ENCODE peak calls at places on chromosome 16, in seven cellular contexts. A is transverse colon; R is CD8-positive, alpha-beta memory T cell; D is lower lobe of right lung; E is stomach; O is SK-N-SH; C is A549. B is an unnamed sample.

GRCh38 chr16:73033271-73033998 is 14.5 kb downstream of the ZFHX3 start:
- DNase-seq in A (no peak), C (no peak), E (no peak), D (no peak), R (no peak), O (no peak), B (peak; percentile 90)

GRCh38 chr16:70685061-70685937 is 554 bp downstream of the MTSS2 start:
- DNase-seq in A (no peak), R (no peak), D (no peak), O (peak; percentile 78), C (no peak), E (no peak), B (no peak)

GRCh38 chr16:81625544-81626152 is 153.4 kb upstream of the PLCG2 start:
- DNase-seq in E (peak; percentile 77), D (peak; percentile 64), O (no peak), R (no peak), A (peak; percentile 35), C (no peak), B (no peak)

GRCh38 chr16:50306287-50306686 is 39.9 kb downstream of the ADCY7 start:
- DNase-seq in D (no peak), A (no peak), C (no peak), O (peak; percentile 14), E (peak; percentile 17), R (no peak), B (no peak)

GRCh38 chr16:88412766-88413165 is 30.0 kb downstream of the ZNF469 start:
- DNase-seq in C (no peak), R (no peak), A (no peak), D (no peak), O (no peak), E (no peak), B (no peak)

GRCh38 chr16:2702871-2703745 is 16.9 kb downstream of the PRSS27 start:
- DNase-seq in A (no peak), C (no peak), O (no peak), R (no peak), D (no peak), E (peak; percentile 71), B (no peak)

GRCh38 chr16:31477220-31478216 is 5.4 kb upstream of the SLC5A2 start:
- DNase-seq in O (no peak), E (peak; percentile 86), D (peak; percentile 90), C (peak; percentile 21), A (peak; percentile 92), R (peak; percentile 46), B (no peak)

GRCh38 chr16:89322381-89323119 is 105.0 kb downstream of the ZNF778 start:
- DNase-seq in D (peak; percentile 82), C (peak; percentile 60), O (peak; percentile 72), A (no peak), R (no peak), E (no peak), B (peak; percentile 56)

GRCh38 chr16:19135201-19135838 is 21.6 kb downstream of the ITPRIPL2 start:
- DNase-seq in O (no peak), R (no peak), D (no peak), A (no peak), E (no peak), C (no peak), B (no peak)

GRCh38 chr16:3645504-3646347 is 8.8 kb upstream of the DNASE1 start:
- DNase-seq in C (no peak), E (peak; percentile 17), A (no peak), R (no peak), O (no peak), D (no peak), B (peak; percentile 68)

GRCh38 chr16:89191033-89191900 is 9.1 kb downstream of the SLC22A31 start:
- DNase-seq in C (no peak), R (no peak), E (no peak), A (no peak), D (peak; percentile 52), O (peak; percentile 40), B (no peak)

GRCh38 chr16:64012166-64012565 is 1109.7 kb downstream of the CDH11 start:
- DNase-seq in D (no peak), O (no peak), C (no peak), R (no peak), E (no peak), A (no peak), B (no peak)

GRCh38 chr16:54180421-54181359 is 105.9 kb downstream of the IRX3 start:
- DNase-seq in R (no peak), A (no peak), O (no peak), E (no peak), D (no peak), C (peak; percentile 33), B (no peak)

GRCh38 chr16:67525176-67525860 is 3.3 kb upstream of the RIPOR1 start:
- DNase-seq in C (no peak), E (no peak), R (no peak), A (no peak), O (no peak), D (no peak), B (no peak)

GRCh38 chr16:63365665-63366064 is 1329.4 kb upstream of the CDH8 start:
- DNase-seq in A (no peak), R (no peak), E (no peak), O (no peak), C (no peak), D (no peak), B (no peak)

GRCh38 chr16:50696575-50697420 is 3.4 kb downstream of the NOD2 start:
- DNase-seq in E (peak; percentile 77), D (peak; percentile 93), R (peak; percentile 53), A (peak; percentile 91), C (peak; percentile 52), O (no peak), B (no peak)

GRCh38 chr16:77387075-77387474 is 47.8 kb downstream of the ADAMTS18 start:
- DNase-seq in R (no peak), E (no peak), D (no peak), C (no peak), A (no peak), O (no peak), B (no peak)

GRCh38 chr16:84084570-84085270 is 32.0 kb downstream of the MBTPS1 start:
- DNase-seq in E (peak; percentile 76), D (peak; percentile 70), C (peak; percentile 79), O (peak; percentile 84), A (peak; percentile 74), R (peak; percentile 50), B (peak; percentile 71)

GRCh38 chr16:31451681-31452351 is 7.5 kb upstream of the ARMC5 start:
- DNase-seq in A (no peak), R (no peak), E (peak; percentile 56), C (peak; percentile 85), D (no peak), O (peak; percentile 77), B (no peak)

GRCh38 chr16:87156195-87156594 is 161.0 kb downstream of the C16orf95 start:
- DNase-seq in C (no peak), E (no peak), A (no peak), R (no peak), O (no peak), D (no peak), B (no peak)

DNA sequence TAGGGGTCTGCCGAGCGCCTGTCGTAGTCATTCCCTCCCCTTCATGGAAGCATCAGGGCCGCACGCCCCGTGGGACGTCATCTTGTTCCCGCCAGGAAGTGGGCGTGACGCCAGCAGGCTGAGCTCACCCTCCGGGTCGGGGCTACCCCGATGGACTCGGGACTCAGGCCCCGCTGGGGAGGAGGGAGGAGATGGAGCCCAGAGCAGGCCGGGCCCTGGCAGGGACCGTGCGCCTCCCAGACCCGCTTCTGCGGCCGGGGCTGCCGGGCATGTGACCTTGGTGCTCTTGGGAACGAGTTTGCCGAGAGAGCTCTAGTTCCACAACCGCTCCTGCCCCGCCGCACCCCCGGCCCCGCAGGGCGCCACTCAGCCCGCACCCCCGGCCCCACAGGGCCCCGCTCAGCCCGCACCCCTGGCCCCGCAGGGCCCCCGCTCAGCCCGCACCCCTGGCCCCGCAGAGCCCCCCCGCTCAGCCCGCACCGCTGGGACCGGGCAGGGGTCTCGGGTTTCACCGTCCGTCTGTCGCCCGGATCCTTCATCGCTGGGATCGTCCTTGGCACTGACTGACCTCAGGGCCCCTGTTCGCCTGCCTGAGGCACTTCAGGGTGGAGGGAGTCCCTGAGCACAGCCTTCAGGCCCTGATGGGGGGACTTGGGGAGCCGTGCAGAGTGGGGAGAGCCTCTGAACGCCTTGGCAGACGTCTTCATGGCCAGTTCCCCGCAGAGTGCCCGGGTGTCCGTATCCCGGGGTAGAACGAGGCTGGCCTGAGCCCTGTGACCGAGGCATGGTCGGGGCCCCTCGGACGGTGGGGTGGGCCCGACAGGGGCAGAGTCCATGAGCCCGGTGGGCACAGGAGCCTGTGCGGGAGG is 5.8 kb downstream of the CACNA1H start:
- DNase-seq in A (peak; percentile 60), D (no peak), R (no peak), C (no peak), O (peak; percentile 60), E (no peak), B (no peak)
- H3K4me1 ChIP-seq in A (peaks cover 56% of the 10 kb centered on the region), D (peaks cover 27% of the 10 kb centered on the region), R (peaks cover 7% of the 10 kb centered on the region), C (peaks cover 50% of the 10 kb centered on the region), O (no peaks in the 10 kb centered on the region), E (peaks cover 60% of the 10 kb centered on the region), B (peaks cover 49% of the 10 kb centered on the region)

GRCh38 chr16:85293899-85294642 is 181.8 kb upstream of the CIBAR2 start:
- DNase-seq in R (no peak), A (no peak), D (no peak), C (no peak), E (peak; percentile 54), O (no peak), B (no peak)
- H3K4me1 ChIP-seq in R (no peaks in the 10 kb centered on the region), A (peaks cover 16% of the 10 kb centered on the region), D (peaks cover 13% of the 10 kb centered on the region), C (peaks cover 7% of the 10 kb centered on the region), E (peaks cover 39% of the 10 kb centered on the region), O (peaks cover 32% of the 10 kb centered on the region), B (peaks cover 15% of the 10 kb centered on the region)

DNA sequence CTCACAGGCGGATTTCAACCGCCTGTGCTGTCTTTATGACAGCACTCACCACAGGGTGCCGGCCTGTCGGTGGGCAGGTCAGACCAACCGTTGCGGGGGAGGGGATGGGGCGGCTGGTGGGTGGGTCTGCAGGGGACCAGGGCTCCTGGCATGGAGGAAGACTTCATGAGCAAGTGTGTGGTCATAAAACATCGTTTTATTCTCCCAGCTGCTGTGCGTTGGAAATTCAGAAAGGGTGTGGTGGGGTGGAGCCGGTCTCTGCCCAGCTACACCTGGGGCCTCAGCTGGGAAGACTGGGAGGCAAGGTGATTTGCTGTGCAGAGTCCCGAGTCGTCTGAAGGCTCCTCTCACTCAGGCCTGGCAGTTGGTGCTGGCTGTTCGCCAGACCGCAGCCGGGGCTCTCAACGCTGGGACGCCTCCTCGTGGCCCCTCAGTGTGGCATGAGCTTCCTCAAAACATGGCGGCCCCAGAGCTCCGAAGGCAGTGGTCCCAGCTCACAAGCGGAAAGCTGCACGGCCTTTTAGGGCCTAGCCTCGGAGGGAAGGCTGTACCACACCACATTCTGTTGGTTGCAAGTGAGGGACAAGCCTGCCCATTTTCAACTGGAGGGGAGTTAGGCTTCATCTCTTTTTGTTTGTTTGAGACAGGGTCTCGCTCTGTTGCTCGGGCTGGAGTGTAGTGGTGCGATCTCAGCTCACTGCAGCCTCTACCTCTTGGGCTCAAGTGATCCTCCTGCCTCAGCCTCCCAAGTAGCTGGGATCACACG is 45.8 kb upstream of the GSE1 start:
- DNase-seq in E (no peak), C (no peak), A (peak; percentile 89), D (no peak), O (no peak), R (no peak), B (no peak)
- H3K4me1 ChIP-seq in E (peaks cover 78% of the 10 kb centered on the region), C (peaks cover 13% of the 10 kb centered on the region), A (peaks cover 87% of the 10 kb centered on the region), D (peaks cover 92% of the 10 kb centered on the region), O (peaks cover 39% of the 10 kb centered on the region), R (peaks cover 63% of the 10 kb centered on the region), B (peaks cover 55% of the 10 kb centered on the region)

DNA sequence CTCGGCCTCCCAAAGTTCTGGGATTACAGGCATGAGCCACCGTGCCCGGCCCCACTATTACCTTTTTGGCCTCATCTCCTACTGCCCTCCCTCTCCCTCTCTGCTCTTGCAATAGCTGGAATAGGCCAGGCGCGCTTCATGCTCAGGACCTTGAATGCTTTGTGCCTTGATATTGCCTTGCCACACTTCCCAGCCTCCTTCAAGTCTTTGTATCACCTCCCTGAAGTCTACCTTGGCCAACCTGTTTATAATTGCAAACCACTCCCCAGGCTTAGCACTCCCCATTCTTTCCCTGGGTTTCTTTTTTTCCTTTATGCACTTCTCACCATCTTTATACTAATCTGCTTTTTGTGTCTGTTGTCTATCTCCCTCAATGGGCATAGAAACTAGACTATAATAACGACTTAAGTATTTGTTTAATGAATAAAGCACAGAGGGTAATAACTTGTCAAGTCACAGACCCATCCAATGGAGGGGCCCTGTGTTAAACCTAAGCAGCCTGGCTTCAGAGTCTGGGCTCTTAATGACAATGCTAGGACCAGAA is 6.6 kb downstream of the OGFOD1 start:
- DNase-seq in D (no peak), R (no peak), A (no peak), O (no peak), E (no peak), C (no peak), B (no peak)
- H3K4me1 ChIP-seq in D (peaks cover under 1% of the 10 kb centered on the region), R (peaks cover 4% of the 10 kb centered on the region), A (no peaks in the 10 kb centered on the region), O (no peaks in the 10 kb centered on the region), E (no peaks in the 10 kb centered on the region), C (peaks cover 3% of the 10 kb centered on the region), B (no peaks in the 10 kb centered on the region)

B was measured in NT2/D1.